ENCODE peak calls at places on chromosomes 12 and 14, in six cellular contexts. W is adrenal gland; B is IMR-90; G is CD8-positive, alpha-beta T cell; L is aorta; H is psoas muscle. M is an unnamed sample.
A peak's percentile ranks its signal among the peaks of the same experiment; 100 is the strongest.

GRCh38 chr14:93045965-93046695 is 69.6 kb downstream of the ITPK1 start:
- DNase-seq in W (no peak), B (peak; percentile 86), G (no peak), L (no peak), H (no peak), M (no peak)

GRCh38 chr14:69664190-69664742 is 52.9 kb downstream of the SUSD6 start:
- DNase-seq in W (no peak), B (no peak), G (no peak), L (no peak), H (no peak), M (no peak)

GRCh38 chr12:67355428-67356385 is 86.5 kb downstream of the CAND1 start:
- DNase-seq in W (no peak), B (peak; percentile 69), G (no peak), L (no peak), H (no peak), M (no peak)

GRCh38 chr12:64392221-64392620 is 1.7 kb upstream of the C12orf56 start:
- DNase-seq in W (no peak), B (peak; percentile 56), G (no peak), L (no peak), H (no peak), M (no peak)

GRCh38 chr14:94936411-94936892 is 166.5 kb upstream of the GSC start:
- DNase-seq in W (peak; percentile 68), B (no peak), G (no peak), L (peak; percentile 86), H (peak; percentile 78), M (peak; percentile 53)

GRCh38 chr14:98186140-98186539 is 1085.9 kb downstream of the BCL11B start:
- DNase-seq in W (no peak), B (no peak), G (no peak), L (no peak), H (no peak), M (no peak)

GRCh38 chr14:95480109-95480886 is 36.2 kb downstream of the SYNE3 start:
- DNase-seq in W (peak; percentile 70), B (peak; percentile 31), G (no peak), L (peak; percentile 80), H (peak; percentile 91), M (no peak)

GRCh38 chr12:86104087-86104486 is 152.1 kb downstream of the MGAT4C start:
- DNase-seq in W (no peak), B (no peak), G (no peak), L (no peak), H (no peak), M (no peak)

GRCh38 chr14:35405304-35405996 is 901 bp upstream of the NFKBIA start:
- DNase-seq in W (peak; percentile 42), B (no peak), G (no peak), L (peak; percentile 58), H (peak; percentile 57), M (no peak)

GRCh38 chr12:230925-231671 is 17.1 kb upstream of the SLC6A12 start:
- DNase-seq in W (no peak), B (no peak), G (no peak), L (no peak), H (no peak), M (peak; percentile 59)

GRCh38 chr12:105317942-105318614 is 12.4 kb upstream of the C12orf75 start:
- DNase-seq in W (no peak), B (no peak), G (no peak), L (no peak), H (no peak), M (no peak)

GRCh38 chr12:120290541-120291312 is 976 bp downstream of the RNU4-2 start:
- DNase-seq in W (peak; percentile 38), B (no peak), G (no peak), L (no peak), H (peak; percentile 51), M (no peak)

GRCh38 chr14:57420986-57421385 is 30.6 kb downstream of the NAA30 start:
- DNase-seq in W (no peak), B (peak; percentile 1), G (no peak), L (no peak), H (no peak), M (no peak)

GRCh38 chr12:15787801-15788200 is 1.4 kb downstream of the EPS8 start:
- DNase-seq in W (no peak), B (no peak), G (no peak), L (no peak), H (no peak), M (no peak)

GRCh38 chr12:97875064-97875463 is 412.5 kb downstream of the RMST start:
- DNase-seq in W (no peak), B (no peak), G (no peak), L (no peak), H (no peak), M (no peak)

GRCh38 chr14:64937821-64938193 is 4.7 kb downstream of the GPX2 start:
- DNase-seq in W (peak; percentile 7), B (peak; percentile 15), G (no peak), L (no peak), H (no peak), M (no peak)

GRCh38 chr14:92986254-92987147 is 63.6 kb downstream of the CHGA start:
- DNase-seq in W (peak; percentile 67), B (peak; percentile 70), G (no peak), L (peak; percentile 64), H (peak; percentile 49), M (peak; percentile 23)

GRCh38 chr14:30751646-30752416 is 122.5 kb upstream of the COCH start:
- DNase-seq in W (no peak), B (no peak), G (no peak), L (no peak), H (no peak), M (no peak)

GRCh38 chr12:74896186-74896585 is 313.5 kb downstream of the KCNC2 start:
- DNase-seq in W (no peak), B (peak; percentile 42), G (no peak), L (no peak), H (no peak), M (no peak)

GRCh38 chr14:74552623-74553022 is 59.1 kb downstream of the ISCA2 start:
- DNase-seq in W (no peak), B (peak; percentile 50), G (no peak), L (peak; percentile 95), H (peak; percentile 84), M (no peak)

GRCh38 chr14:105064721-105065143 is 498 bp downstream of the GPR132 start:
- DNase-seq in W (no peak), B (peak; percentile 69), G (no peak), L (peak; percentile 75), H (peak; percentile 61), M (no peak)

GRCh38 chr12:117034691-117035090 is 64.5 kb downstream of the TESC start:
- DNase-seq in W (no peak), B (no peak), G (no peak), L (no peak), H (no peak), M (no peak)

GRCh38 chr12:107328442-107329133 is 235.2 kb upstream of the CRY1 start:
- DNase-seq in W (no peak), B (peak; percentile 48), G (no peak), L (no peak), H (no peak), M (no peak)

GRCh38 chr12:127078577-127079350 is 1188.2 kb upstream of the TMEM132C start:
- DNase-seq in W (no peak), B (no peak), G (no peak), L (no peak), H (no peak), M (no peak)

GRCh38 chr14:100571837-100572236 is 15.4 kb downstream of the BEGAIN start:
- DNase-seq in W (no peak), B (no peak), G (no peak), L (no peak), H (no peak), M (no peak)

GRCh38 chr12:31234955-31235867 is 90.7 kb downstream of the SINHCAF start:
- DNase-seq in W (peak; percentile 27), B (peak; percentile 31), G (no peak), L (no peak), H (peak; percentile 56), M (peak; percentile 12)

GRCh38 chr12:52602552-52602951 is 1.3 kb upstream of the KRT72 start:
- DNase-seq in W (peak; percentile 6), B (no peak), G (peak; percentile 43), L (no peak), H (no peak), M (no peak)

GRCh38 chr12:122064780-122065588 is 13.6 kb upstream of the MLXIP start:
- DNase-seq in W (no peak), B (peak; percentile 86), G (no peak), L (peak; percentile 64), H (peak; percentile 76), M (no peak)

GRCh38 chr12:122061253-122061652 is 17.3 kb upstream of the MLXIP start:
- DNase-seq in W (no peak), B (no peak), G (no peak), L (no peak), H (no peak), M (no peak)

GRCh38 chr12:122064034-122064777 is 14.3 kb upstream of the MLXIP start:
- DNase-seq in W (peak; percentile 66), B (peak; percentile 90), G (no peak), L (peak; percentile 87), H (peak; percentile 95), M (peak; percentile 85)

GRCh38 chr12:122062832-122063690 is 15.5 kb upstream of the MLXIP start:
- DNase-seq in W (peak; percentile 51), B (peak; percentile 66), G (no peak), L (peak; percentile 76), H (no peak), M (no peak)

DNA sequence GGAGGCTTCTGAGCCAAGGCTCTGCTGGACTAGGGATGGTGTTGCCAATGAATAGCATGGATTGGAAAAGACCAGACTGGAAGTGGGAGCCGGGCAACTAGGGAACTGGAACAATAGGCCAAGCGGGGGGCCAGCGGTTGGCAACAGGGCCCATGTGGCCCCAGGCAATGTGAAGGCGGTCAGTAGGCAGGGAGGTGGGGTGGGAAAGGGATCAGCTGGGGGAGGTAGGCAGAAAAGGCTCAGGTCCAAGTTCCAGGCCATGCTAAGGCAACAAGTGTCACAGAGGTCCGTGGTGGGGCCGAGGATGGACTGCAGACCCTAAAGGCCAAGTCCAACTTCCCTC is 14.9 kb upstream of the MLXIP start:
- DNase-seq in W (no peak), B (no peak), G (no peak), L (no peak), H (no peak), M (no peak)
- H3K4me3 ChIP-seq in W (no peak overlapping the region), B (no peak overlapping the region), G (no peak overlapping the region), L (no peak overlapping the region), H (no peak overlapping the region), M (no peak overlapping the region)

DNA sequence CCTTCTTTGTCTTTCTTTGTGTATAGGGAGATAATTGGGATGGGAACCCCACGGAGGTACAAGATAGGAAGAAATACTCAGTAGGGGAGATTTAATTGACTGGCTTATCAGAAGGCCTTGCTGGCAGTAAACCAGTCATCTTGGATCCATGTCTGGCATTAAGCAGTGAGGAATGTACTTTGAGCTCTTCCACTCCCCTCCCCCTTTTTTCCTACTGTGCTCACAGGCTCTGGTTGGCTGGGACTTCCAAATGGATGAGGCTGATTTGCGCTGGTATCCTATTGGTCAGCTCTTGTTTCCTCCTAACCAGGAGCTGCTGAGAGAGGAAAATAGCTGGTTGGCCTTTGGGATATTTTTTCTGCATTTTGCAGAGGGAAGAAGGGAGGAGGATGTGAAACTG is 24.7 kb downstream of the NGDN start:
- DNase-seq in W (no peak), B (peak; percentile 48), G (no peak), L (no peak), H (no peak), M (no peak)
- H3K27ac ChIP-seq in W (peak overlapping the region; percentile 21), B (no peak overlapping the region), G (no peak overlapping the region), L (no peak overlapping the region), H (no peak overlapping the region), M (no peak overlapping the region)

GRCh38 chr14:22311625-22312024 is 277.4 kb downstream of the DAD1 start:
- DNase-seq in W (no peak), B (no peak), G (no peak), L (no peak), H (no peak), M (no peak)
- H3K4me3 ChIP-seq in W (no peak overlapping the region), B (no peak overlapping the region), G (no peak overlapping the region), L (no peak overlapping the region), H (no peak overlapping the region), M (no peak overlapping the region)

GRCh38 chr14:102026934-102027333 is 59.9 kb downstream of the HSP90AA1 start:
- DNase-seq in W (no peak), B (no peak), G (no peak), L (no peak), H (no peak), M (no peak)
- H3K27ac ChIP-seq in W (no peak overlapping the region), B (peak overlapping the region; percentile 51), G (no peak overlapping the region), L (no peak overlapping the region), H (no peak overlapping the region), M (no peak overlapping the region)